ENCODE peak calls at places on chromosome 19, in five cellular contexts. L is upper lobe of left lung, Z is H1, T is uterus, S is body of pancreas. I is an unnamed sample.

GRCh38 chr19:51196181-51196580 is 28.7 kb upstream of the CD33 start:
- DNase-seq in S (no peak), Z (no peak), T (no peak), L (no peak), I (no peak)

GRCh38 chr19:37817180-37817911 is 38.0 kb upstream of the ZNF573 start:
- DNase-seq in L (peak; percentile 94), T (peak; percentile 74), S (peak; percentile 75), Z (peak; percentile 86), I (no peak)

GRCh38 chr19:681029-681626 is 4.9 kb downstream of the FSTL3 start:
- DNase-seq in L (peak; percentile 95), S (peak; percentile 89), T (no peak), Z (no peak), I (peak; percentile 84)

GRCh38 chr19:48745208-48745995 is 1.3 kb downstream of the IZUMO1 start:
- DNase-seq in T (peak; percentile 65), Z (peak; percentile 72), S (peak; percentile 75), L (no peak), I (no peak)

GRCh38 chr19:15331419-15332310 is 674 bp downstream of the BRD4 start:
- DNase-seq in Z (peak; percentile 60), S (peak; percentile 64), T (peak; percentile 48), L (peak; percentile 95), I (peak; percentile 62)

GRCh38 chr19:33191501-33191900 is 2.6 kb upstream of the LRP3 start:
- DNase-seq in L (no peak), Z (no peak), S (no peak), T (no peak), I (no peak)

GRCh38 chr19:50465986-50466771 is 10.1 kb upstream of the EMC10 start:
- DNase-seq in L (peak; percentile 79), Z (peak; percentile 82), T (no peak), S (peak; percentile 14), I (no peak)

GRCh38 chr19:39407644-39408391 is 1.2 kb downstream of the ZFP36 start:
- DNase-seq in S (peak; percentile 72), L (peak; percentile 91), Z (peak; percentile 54), T (peak; percentile 50), I (no peak)

GRCh38 chr19:3366104-3366760 is at the start of gene NFIC:
- DNase-seq in Z (no peak), S (peak; percentile 82), L (peak; percentile 94), T (peak; percentile 92), I (peak; percentile 84)

GRCh38 chr19:45676851-45677263 is 8.8 kb downstream of the GIPR start:
- DNase-seq in L (no peak), Z (peak; percentile 85), T (no peak), S (peak; percentile 61), I (no peak)

GRCh38 chr19:48644839-48645651 is 942 bp downstream of the CA11 start:
- DNase-seq in L (no peak), Z (peak; percentile 81), T (peak; percentile 89), S (peak; percentile 84), I (no peak)

GRCh38 chr19:12946092-12946845 is 607 bp downstream of the RAD23A start:
- DNase-seq in Z (peak; percentile 89), S (peak; percentile 77), L (peak; percentile 94), T (peak; percentile 52), I (no peak)

GRCh38 chr19:413756-414420 is 4.9 kb upstream of the C2CD4C start:
- DNase-seq in Z (no peak), S (peak; percentile 14), T (no peak), L (no peak), I (no peak)

GRCh38 chr19:811511-812048 is 10.2 kb downstream of the PLPPR3 start:
- DNase-seq in L (peak; percentile 73), Z (no peak), T (no peak), S (no peak), I (no peak)

GRCh38 chr19:49147923-49148682 is 7.1 kb downstream of the HRC start:
- DNase-seq in Z (no peak), S (no peak), T (peak; percentile 47), L (no peak), I (no peak)

GRCh38 chr19:35115538-35115951 is at the start of gene FXYD3:
- DNase-seq in S (no peak), Z (no peak), L (no peak), T (no peak), I (no peak)
- TF ChIP-seq POLR2A in S (no peak), Z (no peak), L (no peak), T (no peak), I (no peak)

GRCh38 chr19:10924597-10924996 is 3.8 kb downstream of the YIPF2 start:
- DNase-seq in L (peak; percentile 48), T (no peak), Z (no peak), S (no peak), I (no peak)

GRCh38 chr19:10927691-10928562 is 512 bp downstream of the YIPF2 start:
- DNase-seq in L (peak; percentile 61), S (peak; percentile 47), T (no peak), Z (no peak), I (no peak)

GRCh38 chr19:10923503-10924076 is 4.8 kb downstream of the YIPF2 start:
- DNase-seq in L (peak; percentile 77), Z (no peak), S (no peak), T (no peak), I (no peak)

GRCh38 chr19:10929402-10929794 is 787 bp downstream of the TIMM29 start:
- DNase-seq in Z (no peak), T (no peak), L (no peak), S (no peak), I (no peak)

GRCh38 chr19:10928563-10929401 is at the start of the genes TIMM29 and YIPF2:
- DNase-seq in T (peak; percentile 98), S (peak; percentile 99), L (peak; percentile 97), Z (peak; percentile 95), I (peak; percentile 93)
- TF ChIP-seq POLR2A in T (peak; percentile 57), S (peak; percentile 25), L (peak; percentile 63), Z (peak; percentile 77), I (peak; percentile 50)

GRCh38 chr19:2252481-2253105 is 3.5 kb downstream of the AMH start:
- DNase-seq in L (peak; percentile 80), T (no peak), S (no peak), Z (no peak), I (no peak)
- TF ChIP-seq POLR2A in L (no peak), T (no peak), S (no peak), Z (no peak), I (no peak)

DNA sequence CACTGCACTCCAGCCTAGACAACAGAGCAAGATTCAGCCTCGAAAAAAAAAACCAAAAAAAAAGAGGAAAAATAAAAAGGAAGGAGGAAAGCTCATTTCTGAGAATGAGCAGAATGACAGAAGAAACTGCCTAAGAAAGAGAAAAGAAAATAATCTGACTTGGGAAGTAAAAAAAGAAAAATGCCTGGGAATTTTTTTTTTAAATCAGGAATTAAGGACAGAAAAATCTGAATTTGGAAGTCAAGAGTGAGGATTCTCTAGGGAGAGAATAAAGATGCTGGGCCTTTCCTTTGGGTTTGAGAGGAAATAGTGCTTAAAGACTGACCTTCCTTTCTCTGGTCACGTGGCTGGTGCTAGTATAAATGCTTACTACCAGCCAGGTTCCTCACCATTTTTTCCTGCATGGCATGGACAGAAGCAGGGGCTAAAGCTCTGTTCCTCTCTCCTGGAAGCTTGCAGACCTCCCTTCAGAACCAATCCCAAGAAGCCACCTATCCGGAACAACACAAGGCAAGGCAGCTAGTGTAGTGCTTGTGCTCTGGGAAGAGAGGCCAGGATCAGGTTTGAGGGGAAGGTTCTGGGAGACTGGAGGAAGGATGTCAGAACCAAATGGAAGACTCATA is at the start of gene FFAR2:
- DNase-seq in L (no peak), S (no peak), T (no peak), Z (no peak), I (no peak)
- TF ChIP-seq POLR2A in L (no peak), S (no peak), T (no peak), Z (no peak), I (no peak)

GRCh38 chr19:5718579-5719273 is 1.2 kb downstream of the LONP1 start:
- DNase-seq in Z (no peak), L (no peak), T (no peak), S (no peak), I (no peak)
- TF ChIP-seq POLR2A in Z (peak; percentile 5), L (no peak), T (no peak), S (no peak), I (no peak)